ENCODE peak calls at places on chromosomes 2 and 18, in ten cellular contexts. Q is heart left ventricle, S is astrocyte, G is DND-41, H is mucosa of descending colon, R is IMR-90, D is colonic mucosa, M is tibial artery, A is tibial nerve, T is A549. X is an unnamed sample. For H3K9me3, the result is how much of the 10 kb centered on the place peaks cover.

GRCh38 chr2:240590681-240591111 is 4.2 kb downstream of the CAPN10 start:
- DNase-seq in Q (no peak), S (no peak), G (no peak), H (no peak), R (no peak), D (no peak), M (no peak), A (no peak), T (no peak), X (no peak)

GRCh38 chr2:39845460-39846146 is 66.5 kb upstream of the THUMPD2 start:
- DNase-seq in Q (no peak), S (peak), G (no peak), H (no peak), R (peak), D (no peak), M (no peak), A (no peak), T (no peak), X (no peak)

GRCh38 chr2:169439900-169440299 is 39.4 kb upstream of the BBS5 start:
- DNase-seq in Q (no peak), S (no peak), G (no peak), H (no peak), R (no peak), D (no peak), M (no peak), A (no peak), T (no peak), X (no peak)

GRCh38 chr2:30084915-30085314 is 61.9 kb upstream of the YPEL5 start:
- DNase-seq in Q (no peak), S (no peak), G (no peak), H (no peak), R (no peak), D (no peak), M (no peak), A (no peak), T (no peak), X (no peak)

GRCh38 chr2:174247474-174248186 is 702 bp downstream of the OLA1 start:
- DNase-seq in Q (no peak), S (peak), G (peak), H (peak), R (peak), D (peak), M (no peak), A (no peak), T (no peak), X (no peak)

GRCh38 chr2:31332521-31332920 is 82.0 kb downstream of the XDH start:
- DNase-seq in Q (no peak), S (no peak), G (no peak), H (no peak), R (no peak), D (no peak), M (no peak), A (no peak), T (no peak), X (no peak)

GRCh38 chr2:70994055-70994444 is 623 bp downstream of the TEX261 start:
- DNase-seq in Q (no peak), S (no peak), G (no peak), H (no peak), R (peak), D (no peak), M (no peak), A (no peak), T (no peak), X (no peak)

GRCh38 chr2:121356058-121356640 is 71.1 kb upstream of the TFCP2L1 start:
- DNase-seq in Q (no peak), S (peak), G (peak), H (peak), R (peak), D (peak), M (no peak), A (no peak), T (peak), X (no peak)

GRCh38 chr2:224359569-224359968 is 42.3 kb downstream of the FAM124B start:
- DNase-seq in Q (no peak), S (no peak), G (peak), H (no peak), R (no peak), D (no peak), M (no peak), A (no peak), T (peak), X (no peak)

GRCh38 chr2:190530211-190530639 is 4.3 kb downstream of the NEMP2 start:
- DNase-seq in Q (no peak), S (peak), G (no peak), H (no peak), R (peak), D (no peak), M (no peak), A (no peak), T (no peak), X (no peak)

GRCh38 chr18:54924948-54925347 is 34.3 kb downstream of the CCDC68 start:
- DNase-seq in Q (no peak), S (peak), G (no peak), H (no peak), R (peak), D (no peak), M (no peak), A (no peak), T (no peak), X (no peak)

GRCh38 chr2:217033191-217033590 is 173.3 kb upstream of the TNP1 start:
- DNase-seq in Q (no peak), S (no peak), G (no peak), H (no peak), R (no peak), D (no peak), M (no peak), A (no peak), T (no peak), X (no peak)

GRCh38 chr18:47752796-47753645 is 177.4 kb downstream of the SMAD2 start:
- DNase-seq in Q (no peak), S (no peak), G (no peak), H (no peak), R (no peak), D (no peak), M (no peak), A (no peak), T (no peak), X (no peak)

GRCh38 chr2:142874293-142874814 is 3.1 kb upstream of the KYNU start:
- DNase-seq in Q (no peak), S (peak), G (no peak), H (peak), R (peak), D (peak), M (peak), A (no peak), T (peak), X (peak)

GRCh38 chr2:232541195-232541960 is 1.9 kb downstream of the CHRNG start:
- DNase-seq in Q (no peak), S (no peak), G (no peak), H (no peak), R (no peak), D (no peak), M (no peak), A (no peak), T (no peak), X (no peak)

GRCh38 chr2:54103454-54104314 is 11.7 kb upstream of the ACYP2 start:
- DNase-seq in Q (no peak), S (peak), G (peak), H (peak), R (peak), D (peak), M (no peak), A (no peak), T (peak), X (no peak)

GRCh38 chr2:9232886-9233285 is 26.3 kb downstream of the ASAP2 start:
- DNase-seq in Q (no peak), S (peak), G (no peak), H (no peak), R (peak), D (no peak), M (no peak), A (no peak), T (no peak), X (no peak)

GRCh38 chr2:204049635-204050034 is 113.1 kb downstream of the ICOS start:
- DNase-seq in Q (no peak), S (no peak), G (no peak), H (no peak), R (no peak), D (no peak), M (no peak), A (no peak), T (no peak), X (no peak)

GRCh38 chr18:24987933-24988840 is 363.8 kb downstream of the ZNF521 start:
- DNase-seq in Q (no peak), S (no peak), G (no peak), H (no peak), R (no peak), D (no peak), M (peak), A (peak), T (no peak), X (no peak)

GRCh38 chr2:161650116-161651015 is 26.1 kb downstream of the SLC4A10 start:
- DNase-seq in Q (no peak), S (no peak), G (no peak), H (no peak), R (no peak), D (no peak), M (no peak), A (no peak), T (no peak), X (no peak)

GRCh38 chr2:134679740-134680139 is 39.1 kb downstream of the TMEM163 start:
- DNase-seq in Q (no peak), S (no peak), G (peak), H (no peak), R (no peak), D (no peak), M (no peak), A (no peak), T (no peak), X (no peak)

GRCh38 chr2:17373736-17374135 is 144.5 kb downstream of the RAD51AP2 start:
- DNase-seq in Q (no peak), S (peak), G (no peak), H (no peak), R (peak), D (no peak), M (no peak), A (no peak), T (no peak), X (peak)

GRCh38 chr18:59559528-59559927 is 137.7 kb downstream of the CCBE1 start:
- DNase-seq in Q (no peak), S (no peak), G (no peak), H (no peak), R (no peak), D (no peak), M (no peak), A (no peak), T (no peak), X (no peak)

GRCh38 chr18:58611471-58612131 is 17.3 kb downstream of the ALPK2 start:
- DNase-seq in Q (no peak), S (peak), G (no peak), H (no peak), R (no peak), D (no peak), M (no peak), A (no peak), T (peak), X (no peak)

GRCh38 chr18:906416-907170 is 1.9 kb downstream of the ADCYAP1 start:
- DNase-seq in Q (no peak), S (no peak), G (no peak), H (no peak), R (no peak), D (no peak), M (no peak), A (no peak), T (no peak), X (no peak)

GRCh38 chr18:905948-906415 is 1.3 kb downstream of the ADCYAP1 start:
- DNase-seq in Q (no peak), S (no peak), G (no peak), H (no peak), R (no peak), D (no peak), M (no peak), A (no peak), T (no peak), X (no peak)

GRCh38 chr18:908631-909621 is 4.3 kb downstream of the ADCYAP1 start:
- DNase-seq in Q (no peak), S (no peak), G (no peak), H (no peak), R (no peak), D (no peak), M (no peak), A (no peak), T (no peak), X (no peak)

GRCh38 chr18:907171-907879 is 2.7 kb downstream of the ADCYAP1 start:
- DNase-seq in Q (no peak), S (no peak), G (no peak), H (no peak), R (no peak), D (no peak), M (no peak), A (no peak), T (no peak), X (no peak)

DNA sequence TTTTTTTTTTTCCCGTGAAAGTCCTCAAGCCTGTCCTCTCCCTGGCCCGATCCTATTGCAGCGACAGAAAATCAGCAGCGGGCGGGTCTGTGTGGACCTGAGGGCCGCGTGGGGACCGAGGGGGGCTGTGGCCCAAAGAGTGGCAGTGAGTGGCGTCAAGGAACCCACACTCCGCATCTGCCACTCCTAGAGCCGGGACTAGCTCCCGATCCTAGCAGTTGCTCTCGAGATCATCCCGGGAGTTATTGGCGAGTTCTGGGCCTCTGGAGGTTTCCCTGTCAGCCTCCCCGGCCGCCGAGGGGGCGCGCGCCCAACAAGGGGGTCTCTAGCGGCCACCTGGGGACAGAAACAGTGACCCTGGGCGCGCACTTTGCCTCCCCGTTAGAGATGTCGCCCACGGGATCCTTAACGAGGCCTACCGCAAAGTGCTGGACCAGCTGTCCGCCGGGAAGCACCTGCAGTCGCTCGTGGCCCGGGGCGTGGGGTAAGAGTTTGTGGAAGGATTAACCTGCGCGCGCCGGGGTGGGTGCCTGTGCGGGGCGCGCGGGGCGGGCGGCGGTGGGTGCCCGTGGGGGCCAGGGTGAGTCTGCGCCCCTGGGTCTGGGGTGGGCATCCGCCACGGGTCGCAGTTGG is 3.3 kb downstream of the ADCYAP1 start:
- DNase-seq in Q (no peak), S (no peak), G (no peak), H (no peak), R (no peak), D (no peak), M (no peak), A (no peak), T (no peak), X (no peak)
- H3K9me3 ChIP-seq in Q (under half), S (under half), G (under half), H (under half), R (under half), D (under half), M (under half), A (under half), T (under half), X (under half)

GRCh38 chr2:95220449-95220848 is 13.1 kb downstream of the ZNF892 start:
- DNase-seq in Q (no peak), S (no peak), G (no peak), H (no peak), R (no peak), D (no peak), M (no peak), A (no peak), T (no peak), X (no peak)
- H3K9me3 ChIP-seq in Q (under half), S (half or more), G (half or more), H (half or more), R (under half), D (under half), M (half or more), A (half or more), T (half or more), X (under half)

GRCh38 chr18:72566327-72566726 is 22.2 kb upstream of the CBLN2 start:
- DNase-seq in Q (no peak), S (no peak), G (no peak), H (no peak), R (no peak), D (no peak), M (no peak), A (no peak), T (no peak), X (no peak)
- H3K9me3 ChIP-seq in Q (under half), S (under half), G (under half), H (under half), R (under half), D (under half), M (under half), A (under half), T (under half), X (under half)

GRCh38 chr18:6365385-6365784 is 49.3 kb downstream of the L3MBTL4 start:
- DNase-seq in Q (no peak), S (no peak), G (no peak), H (no peak), R (no peak), D (no peak), M (no peak), A (no peak), T (no peak), X (no peak)

GRCh38 chr18:6366776-6367175 is 47.9 kb downstream of the L3MBTL4 start:
- DNase-seq in Q (no peak), S (no peak), G (no peak), H (no peak), R (no peak), D (no peak), M (no peak), A (no peak), T (no peak), X (no peak)

GRCh38 chr18:6367208-6367607 is 47.5 kb downstream of the L3MBTL4 start:
- DNase-seq in Q (no peak), S (no peak), G (no peak), H (no peak), R (no peak), D (no peak), M (no peak), A (no peak), T (no peak), X (no peak)

GRCh38 chr18:6362559-6363129 is 52.1 kb downstream of the L3MBTL4 start:
- DNase-seq in Q (no peak), S (no peak), G (no peak), H (no peak), R (no peak), D (no peak), M (no peak), A (no peak), T (peak), X (no peak)

GRCh38 chr18:6363216-6363615 is 51.5 kb downstream of the L3MBTL4 start:
- DNase-seq in Q (no peak), S (no peak), G (no peak), H (no peak), R (no peak), D (no peak), M (no peak), A (no peak), T (no peak), X (no peak)
- H3K9me3 ChIP-seq in Q (under half), S (under half), G (under half), H (under half), R (under half), D (under half), M (under half), A (under half), T (under half), X (under half)

DNA sequence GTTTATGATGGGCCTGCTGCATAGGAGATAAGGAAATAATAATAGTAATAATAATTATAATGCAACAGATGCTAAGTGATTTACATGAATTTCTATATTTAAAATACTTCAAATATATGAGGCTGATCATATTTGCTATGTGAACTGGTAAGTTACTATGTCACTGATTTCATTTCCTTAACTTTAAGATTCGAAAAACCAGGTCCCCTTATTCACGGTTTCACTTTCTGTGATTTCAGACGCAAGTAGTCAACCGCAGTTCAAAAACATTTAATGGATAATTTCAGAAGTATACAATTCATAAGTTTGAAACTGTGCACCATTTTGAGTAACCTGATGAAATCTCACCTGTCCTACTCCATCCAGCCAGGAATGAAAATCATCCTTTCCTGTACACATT is 1697.1 kb upstream of the LRRTM1 start:
- DNase-seq in Q (no peak), S (no peak), G (no peak), H (no peak), R (no peak), D (no peak), M (no peak), A (no peak), T (no peak), X (no peak)
- H3K9me3 ChIP-seq in Q (under half), S (under half), G (under half), H (under half), R (under half), D (under half), M (under half), A (under half), T (under half), X (under half)

GRCh38 chr2:158009425-158009824 is 92.3 kb upstream of the UPP2 start:
- DNase-seq in Q (no peak), S (peak), G (no peak), H (no peak), R (no peak), D (no peak), M (no peak), A (no peak), T (no peak), X (no peak)
- H3K9me3 ChIP-seq in Q (under half), S (under half), G (under half), H (under half), R (under half), D (under half), M (under half), A (under half), T (under half), X (under half)

DNA sequence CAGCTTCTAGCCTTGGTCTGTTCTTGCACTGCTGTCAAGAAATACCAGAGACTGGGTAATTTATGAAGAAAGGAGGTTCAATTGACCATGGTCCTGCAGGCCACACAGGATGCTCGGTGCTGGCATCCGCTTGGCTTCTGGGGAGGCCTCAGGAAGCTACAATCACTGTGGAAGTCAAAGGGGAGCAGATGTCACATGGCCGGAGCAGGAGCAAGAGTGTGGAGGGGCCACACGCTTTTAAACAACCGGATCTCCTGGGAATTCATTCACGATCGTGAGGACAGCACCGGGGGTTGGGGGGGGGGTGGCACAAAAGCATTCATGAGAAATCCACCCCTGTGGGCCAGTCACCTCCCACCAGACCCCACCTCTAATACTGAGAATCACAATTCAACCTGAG is 850.4 kb upstream of the SALL3 start:
- DNase-seq in Q (no peak), S (no peak), G (no peak), H (no peak), R (no peak), D (peak), M (no peak), A (no peak), T (no peak), X (no peak)
- H3K9me3 ChIP-seq in Q (under half), S (under half), G (under half), H (under half), R (half or more), D (under half), M (under half), A (under half), T (under half), X (half or more)

GRCh38 chr18:5912491-5912890 is 17.2 kb upstream of the TMEM200C start:
- DNase-seq in Q (no peak), S (no peak), G (no peak), H (no peak), R (peak), D (no peak), M (no peak), A (no peak), T (no peak), X (no peak)

GRCh38 chr18:5914016-5914415 is 18.7 kb upstream of the TMEM200C start:
- DNase-seq in Q (no peak), S (no peak), G (no peak), H (no peak), R (peak), D (no peak), M (no peak), A (no peak), T (no peak), X (no peak)

GRCh38 chr18:5909130-5909529 is 13.8 kb upstream of the TMEM200C start:
- DNase-seq in Q (no peak), S (peak), G (no peak), H (no peak), R (peak), D (no peak), M (no peak), A (no peak), T (no peak), X (no peak)

GRCh38 chr18:5918196-5918595 is 22.9 kb upstream of the TMEM200C start:
- DNase-seq in Q (no peak), S (no peak), G (no peak), H (no peak), R (no peak), D (no peak), M (no peak), A (no peak), T (no peak), X (no peak)

GRCh38 chr18:5914971-5915370 is 19.6 kb upstream of the TMEM200C start:
- DNase-seq in Q (no peak), S (no peak), G (no peak), H (no peak), R (no peak), D (no peak), M (no peak), A (no peak), T (no peak), X (no peak)
- H3K9me3 ChIP-seq in Q (under half), S (under half), G (under half), H (under half), R (under half), D (under half), M (under half), A (under half), T (under half), X (under half)

X was measured in AG04450.